ENCODE peak calls at places on chromosomes 1 and 21, in eight cellular contexts. O, S, G, W, V, E, J and M are unnamed samples.

GRCh38 chr1:76864383-76864782 is 2.9 kb upstream of the ST6GALNAC5 start:
- DNase-seq in O (no peak), S (no peak), G (no peak), W (no peak), V (no peak), E (no peak), J (no peak), M (no peak)

GRCh38 chr1:47023268-47024137 is at the start of gene CYP4X1:
- DNase-seq in O (no peak), S (no peak), G (no peak), W (no peak), V (peak; percentile 71), E (peak; percentile 47), J (no peak), M (no peak)

GRCh38 chr1:114703242-114703641 is 7.9 kb upstream of the AMPD1 start:
- DNase-seq in O (no peak), S (no peak), G (no peak), W (no peak), V (no peak), E (no peak), J (no peak), M (no peak)

GRCh38 chr1:235441159-235441685 is 63.0 kb downstream of the B3GALNT2 start:
- DNase-seq in O (no peak), S (no peak), G (no peak), W (no peak), V (no peak), E (no peak), J (no peak), M (no peak)

GRCh38 chr1:157400766-157401165 is 151.5 kb downstream of the FCRL5 start:
- DNase-seq in O (no peak), S (no peak), G (no peak), W (no peak), V (no peak), E (no peak), J (no peak), M (no peak)

GRCh38 chr1:212966619-212967018 is 16.3 kb downstream of the VASH2 start:
- DNase-seq in O (no peak), S (no peak), G (no peak), W (no peak), V (no peak), E (no peak), J (no peak), M (no peak)

GRCh38 chr1:57894315-57894714 is 470.5 kb upstream of the DAB1 start:
- DNase-seq in O (no peak), S (no peak), G (no peak), W (no peak), V (no peak), E (no peak), J (no peak), M (no peak)

GRCh38 chr1:59315529-59316433 is 18.9 kb downstream of the FGGY start:
- DNase-seq in O (no peak), S (no peak), G (no peak), W (no peak), V (no peak), E (no peak), J (no peak), M (no peak)

GRCh38 chr1:111474106-111474505 is 322 bp downstream of the C1orf162 start:
- DNase-seq in O (no peak), S (no peak), G (no peak), W (no peak), V (peak; percentile 59), E (peak; percentile 21), J (no peak), M (no peak)

GRCh38 chr1:226526801-226527595 is 21.6 kb upstream of the STUM start:
- DNase-seq in O (no peak), S (no peak), G (no peak), W (peak; percentile 54), V (peak; percentile 69), E (peak; percentile 31), J (no peak), M (no peak)

GRCh38 chr21:38036016-38036415 is 119.8 kb upstream of the KCNJ6 start:
- DNase-seq in O (no peak), S (no peak), G (no peak), W (no peak), V (no peak), E (no peak), J (no peak), M (no peak)

GRCh38 chr21:45537746-45538291 is 4.4 kb downstream of the SLC19A1 start:
- DNase-seq in O (no peak), S (no peak), G (no peak), W (no peak), V (no peak), E (no peak), J (no peak), M (no peak)

GRCh38 chr1:177873238-177873637 is 96.6 kb downstream of the SEC16B start:
- DNase-seq in O (no peak), S (no peak), G (no peak), W (peak; percentile 93), V (peak; percentile 46), E (peak; percentile 84), J (no peak), M (no peak)

GRCh38 chr1:219292989-219293388 is 119.3 kb downstream of the LYPLAL1 start:
- DNase-seq in O (no peak), S (no peak), G (no peak), W (no peak), V (no peak), E (no peak), J (no peak), M (no peak)